ENCODE peak calls at places on chromosomes 7 and 10, in six cellular contexts. W is endothelial cell of umbilical vein, B is HCT116, I is HepG2, O is GM12878, P is SK-N-SH. X is an unnamed sample.

GRCh38 chr10:6314620-6315205 is 112.0 kb downstream of the PFKFB3 start:
- DNase-seq in P (no peak), B (no peak), O (no peak), W (no peak), I (no peak), X (no peak)

GRCh38 chr10:79149662-79150443 is 81.1 kb downstream of the ZMIZ1 start:
- DNase-seq in I (no peak), P (peak), W (no peak), B (peak), O (no peak), X (no peak)

GRCh38 chr7:93025389-93025788 is 92.4 kb downstream of the SAMD9 start:
- DNase-seq in W (no peak), O (no peak), I (no peak), P (no peak), B (no peak), X (no peak)

GRCh38 chr10:74586088-74586585 is 240.3 kb upstream of the KAT6B start:
- DNase-seq in B (no peak), W (peak), P (peak), I (no peak), O (peak), X (no peak)

GRCh38 chr10:69636626-69637550 is 6.8 kb downstream of the FAM241B start:
- DNase-seq in O (no peak), I (no peak), W (no peak), B (peak), P (no peak), X (no peak)

GRCh38 chr7:69564454-69565417 is 33.5 kb upstream of the AUTS2 start:
- DNase-seq in P (peak), O (peak), B (no peak), I (peak), W (peak), X (peak)

GRCh38 chr7:129466796-129467195 is 32.6 kb downstream of the STRIP2 start:
- DNase-seq in I (no peak), P (no peak), O (no peak), W (no peak), B (no peak), X (no peak)

GRCh38 chr7:113891031-113891350 is 27.8 kb downstream of the PPP1R3A start:
- DNase-seq in O (no peak), P (no peak), I (no peak), B (no peak), W (no peak), X (no peak)

GRCh38 chr7:44447874-44448425 is 42.5 kb downstream of the NUDCD3 start:
- DNase-seq in I (no peak), W (no peak), O (no peak), B (no peak), P (no peak), X (no peak)

GRCh38 chr10:129764901-129765663 is 199.0 kb downstream of the EBF3 start:
- DNase-seq in P (no peak), I (no peak), W (no peak), B (no peak), O (no peak), X (no peak)

GRCh38 chr10:131758062-131758941 is 142.5 kb upstream of the PPP2R2D start:
- DNase-seq in O (no peak), W (no peak), I (no peak), B (no peak), P (no peak), X (no peak)

GRCh38 chr7:102841290-102841689 is 71.5 kb upstream of the LRRC17 start:
- DNase-seq in B (no peak), W (no peak), I (no peak), O (peak), P (no peak), X (no peak)

GRCh38 chr7:102845351-102845750 is 67.4 kb upstream of the LRRC17 start:
- DNase-seq in O (no peak), W (no peak), B (no peak), P (no peak), I (no peak), X (no peak)

GRCh38 chr7:102842284-102842683 is 70.5 kb upstream of the LRRC17 start:
- DNase-seq in O (no peak), P (no peak), W (no peak), I (no peak), B (no peak), X (no peak)

GRCh38 chr7:102840404-102840803 is 72.4 kb upstream of the LRRC17 start:
- DNase-seq in B (no peak), O (no peak), I (no peak), P (no peak), W (no peak), X (no peak)

DNA sequence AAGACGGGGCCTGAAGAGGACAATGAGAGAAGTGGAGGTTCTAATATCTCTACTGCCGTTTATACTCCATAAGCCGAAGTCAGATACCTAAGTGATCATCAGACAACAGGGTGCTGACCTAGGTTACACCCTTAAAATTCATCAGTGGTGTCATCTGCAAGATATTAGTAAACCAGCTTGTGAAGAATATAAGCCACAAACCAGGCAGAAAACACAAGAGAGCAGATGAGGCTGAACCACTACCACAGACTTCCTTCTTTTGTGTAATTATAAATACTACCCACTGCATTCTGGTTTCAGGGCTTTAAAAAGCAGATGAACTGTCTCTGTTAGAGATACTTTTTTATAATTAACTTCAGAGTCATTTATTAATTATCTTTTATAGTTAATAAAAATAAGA is 69.0 kb upstream of the LRRC17 start:
- DNase-seq in P (no peak), W (no peak), I (no peak), O (peak), B (no peak), X (no peak)
- H3K9ac ChIP-seq in P (no peak), W (no peak), I (no peak), O (no peak), B (no peak), X (no peak)

GRCh38 chr7:131279044-131279443 is 48.6 kb upstream of the MKLN1 start:
- DNase-seq in P (no peak), B (no peak), O (no peak), W (no peak), I (no peak), X (no peak)
- H3K4me3 ChIP-seq in P (no peak), B (no peak), O (no peak), W (no peak), I (no peak), X (no peak)

GRCh38 chr10:43688348-43688892 is 39.7 kb upstream of the ZNF32 start:
- DNase-seq in O (no peak), P (no peak), I (no peak), B (no peak), W (no peak), X (no peak)

GRCh38 chr10:43691503-43691902 is 42.8 kb upstream of the ZNF32 start:
- DNase-seq in B (no peak), W (no peak), I (no peak), P (no peak), O (no peak), X (no peak)

GRCh38 chr10:43689618-43689954 is 40.9 kb upstream of the ZNF32 start:
- DNase-seq in O (no peak), W (no peak), I (no peak), P (peak), B (no peak), X (no peak)

GRCh38 chr10:43689007-43689491 is 40.4 kb upstream of the ZNF32 start:
- DNase-seq in I (no peak), P (no peak), W (no peak), O (no peak), B (no peak), X (no peak)

DNA sequence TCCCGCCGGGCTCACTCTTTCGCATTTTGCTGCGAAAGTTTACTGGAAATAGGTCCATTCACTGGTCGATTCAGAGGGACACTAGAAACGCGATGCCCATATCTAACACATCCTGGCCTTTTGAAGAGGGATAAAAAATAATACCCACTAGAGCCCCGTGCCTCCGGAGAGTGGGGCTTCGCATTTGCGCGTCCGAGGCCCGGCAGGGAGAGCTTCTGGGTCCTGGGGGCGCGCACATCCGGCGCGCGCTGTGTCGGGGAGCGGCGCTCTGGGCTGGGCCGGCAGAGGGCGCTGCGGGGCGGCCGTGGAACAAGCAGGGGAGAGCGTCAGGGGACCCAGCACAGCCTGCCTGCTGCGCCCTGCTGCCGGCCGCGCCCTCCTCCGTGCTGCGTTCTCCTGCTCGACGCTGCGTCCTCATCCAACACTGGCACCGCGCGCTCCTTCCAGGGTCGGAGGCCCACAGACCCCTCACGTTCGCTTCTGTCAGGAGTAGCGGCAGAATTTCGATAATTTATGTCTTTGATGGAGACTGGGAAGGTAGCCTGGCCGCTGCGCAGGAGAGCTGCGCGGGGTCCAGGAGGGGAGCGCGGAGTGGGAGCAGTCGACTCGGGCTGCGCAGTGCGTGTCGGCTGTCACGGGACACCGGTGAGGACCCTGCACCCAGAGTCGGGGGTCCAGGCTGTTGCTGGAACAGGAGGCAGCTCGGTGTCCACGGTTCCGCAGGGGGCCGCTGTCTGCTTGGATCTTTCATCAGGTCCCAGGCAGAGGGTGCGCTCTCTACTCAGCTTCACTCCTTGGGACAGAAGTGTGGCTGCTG is 41.5 kb upstream of the ZNF32 start:
- DNase-seq in B (peak), O (no peak), W (peak), I (peak), P (peak), X (no peak)
- TF ChIP-seq POLR2AphosphoS5 in B (no peak), O (no peak), W (no peak), I (no peak), P (no peak), X (no peak)

GRCh38 chr10:90915141-90916075 is 5.5 kb downstream of the ANKRD1 start:
- DNase-seq in B (no peak), W (peak), I (no peak), P (no peak), O (no peak), X (no peak)
- H3K9ac ChIP-seq in B (no peak), W (peak), I (no peak), P (no peak), O (no peak), X (no peak)

GRCh38 chr7:116526897-116527296 is 2.1 kb downstream of the CAV1 start:
- DNase-seq in W (peak), B (no peak), P (no peak), O (no peak), I (no peak), X (no peak)

GRCh38 chr7:116525298-116525912 is 569 bp downstream of the CAV1 start:
- DNase-seq in I (no peak), P (peak), W (peak), O (no peak), B (no peak), X (no peak)

GRCh38 chr7:116525913-116526857 is 1.3 kb downstream of the CAV1 start:
- DNase-seq in B (no peak), I (no peak), W (peak), P (peak), O (no peak), X (no peak)

GRCh38 chr7:116524221-116524608 is 621 bp upstream of the CAV1 start:
- DNase-seq in P (no peak), W (no peak), B (no peak), I (no peak), O (no peak), X (no peak)

DNA sequence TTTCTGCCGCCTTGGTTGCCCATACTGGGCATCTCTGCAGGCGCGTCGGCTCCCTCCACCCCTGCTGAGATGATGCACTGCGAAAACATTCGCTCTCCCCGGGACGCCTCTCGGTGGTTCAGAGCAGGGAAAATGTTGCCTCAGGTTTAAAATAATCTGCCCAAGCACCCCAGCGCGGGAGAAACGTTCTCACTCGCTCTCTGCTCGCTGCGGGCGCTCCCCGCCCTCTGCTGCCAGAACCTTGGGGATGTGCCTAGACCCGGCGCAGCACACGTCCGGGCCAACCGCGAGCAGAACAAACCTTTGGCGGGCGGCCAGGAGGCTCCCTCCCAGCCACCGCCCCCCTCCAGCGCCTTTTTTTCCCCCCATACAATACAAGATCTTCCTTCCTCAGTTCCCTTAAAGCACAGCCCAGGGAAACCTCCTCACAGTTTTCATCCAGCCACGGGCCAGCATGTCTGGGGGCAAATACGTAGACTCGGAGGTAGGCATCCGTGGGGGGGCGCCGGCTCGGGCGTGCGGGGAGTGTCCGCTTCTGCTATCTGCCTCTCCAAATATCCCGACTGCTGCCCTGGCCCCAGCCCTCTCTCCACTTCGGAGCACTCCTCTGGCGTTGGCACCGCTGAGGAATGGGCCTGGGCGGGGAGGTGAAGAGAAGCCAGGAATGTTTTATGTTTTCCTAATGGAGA is at the start of gene CAV1:
- DNase-seq in O (no peak), I (no peak), B (peak), W (peak), P (peak), X (peak)
- H3K4me3 ChIP-seq in O (peak), I (peak), B (peak), W (peak), P (peak), X (peak)

GRCh38 chr10:102785818-102786217 is 42.1 kb downstream of the WBP1L start:
- DNase-seq in B (no peak), P (no peak), W (peak), I (no peak), O (no peak), X (peak)

GRCh38 chr10:102795453-102796406 is 41.5 kb downstream of the CYP17A1 start:
- DNase-seq in B (no peak), I (no peak), W (no peak), P (no peak), O (no peak), X (no peak)

GRCh38 chr10:102796407-102797176 is 40.6 kb downstream of the CYP17A1 start:
- DNase-seq in B (no peak), W (peak), O (peak), I (no peak), P (no peak), X (no peak)

DNA sequence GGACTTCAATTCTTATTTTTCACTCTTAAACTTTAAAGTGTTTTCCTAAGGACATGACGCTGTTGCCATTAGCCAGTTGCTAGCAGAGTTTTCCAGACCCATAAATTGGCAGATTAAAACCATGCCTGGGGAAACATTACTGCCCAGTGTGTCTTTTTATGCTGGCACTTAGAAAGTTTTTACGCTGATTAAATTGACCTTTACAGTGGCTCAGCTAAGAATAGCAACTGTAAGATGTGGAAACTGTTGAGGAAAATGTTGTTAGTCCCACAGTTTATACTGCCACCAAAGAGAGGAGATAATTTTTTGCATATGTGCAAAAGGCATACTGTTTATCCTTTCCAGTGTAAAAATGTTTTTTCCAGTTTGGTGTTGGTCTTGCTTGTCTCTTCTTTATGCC is 45.5 kb downstream of the CYP17A1 start:
- DNase-seq in B (no peak), P (peak), O (no peak), W (no peak), I (no peak), X (no peak)
- TF ChIP-seq POLR2AphosphoS5 in B (no peak), P (no peak), O (no peak), W (no peak), I (no peak), X (no peak)

X was measured in SK-N-MC.